ENCODE peak calls at places on chromosomes 11 and 22, in ten cellular contexts. U, H, R, J, F, A, I, V, K and O are unnamed samples.

GRCh38 chr22:30182365-30182764 is 64.2 kb downstream of the LIF start:
- DNase-seq in K (no peak), F (no peak), I (no peak), U (no peak), V (no peak), A (no peak), H (no peak), J (no peak), R (no peak), O (no peak)

GRCh38 chr11:65972116-65972515 is 10.6 kb downstream of the SART1 start:
- DNase-seq in A (no peak), H (no peak), F (no peak), K (no peak), U (no peak), V (no peak), R (no peak), I (no peak), J (no peak), O (no peak)

GRCh38 chr22:46721716-46722115 is 16.3 kb downstream of the CERK start:
- DNase-seq in H (no peak), V (no peak), J (no peak), U (no peak), F (no peak), A (no peak), R (peak; percentile 29), I (no peak), K (no peak), O (no peak)

GRCh38 chr11:62548545-62549335 is 2.1 kb upstream of the AHNAK start:
- DNase-seq in K (no peak), F (peak; percentile 67), U (no peak), V (no peak), R (no peak), J (no peak), A (no peak), I (no peak), H (no peak), O (no peak)

GRCh38 chr11:77267910-77268309 is 33.6 kb downstream of the GDPD4 start:
- DNase-seq in R (no peak), H (no peak), A (no peak), U (peak; percentile 27), F (no peak), J (peak; percentile 84), I (no peak), K (no peak), V (no peak), O (no peak)

GRCh38 chr11:67667490-67668190 is 6.8 kb downstream of the ALDH3B2 start:
- DNase-seq in K (no peak), J (no peak), I (no peak), V (no peak), F (no peak), A (no peak), R (no peak), H (no peak), U (no peak), O (no peak)

GRCh38 chr22:44831885-44832284 is 79.5 kb downstream of the ARHGAP8 start:
- DNase-seq in I (no peak), H (no peak), J (no peak), A (no peak), R (no peak), K (no peak), V (no peak), U (no peak), F (no peak), O (no peak)

GRCh38 chr11:113874096-113874919 is 1.1 kb downstream of the USP28 start:
- DNase-seq in A (no peak), V (no peak), U (no peak), K (no peak), H (no peak), F (no peak), R (peak; percentile 25), I (peak; percentile 53), J (peak; percentile 46), O (no peak)

GRCh38 chr22:42500164-42500835 is 19.3 kb downstream of the RRP7A start:
- DNase-seq in H (peak; percentile 88), U (peak; percentile 54), K (peak; percentile 91), F (peak; percentile 85), I (peak; percentile 71), A (peak; percentile 27), J (peak; percentile 85), R (peak; percentile 90), V (no peak), O (peak; percentile 75)

GRCh38 chr11:85884581-85885021 is 29.4 kb downstream of the CCDC83 start:
- DNase-seq in I (no peak), F (no peak), J (peak; percentile 36), K (no peak), U (peak; percentile 20), A (no peak), H (no peak), R (no peak), V (no peak), O (no peak)

GRCh38 chr11:64831411-64831891 is 13.0 kb downstream of the CDC42BPG start:
- DNase-seq in A (no peak), I (no peak), F (no peak), K (no peak), U (no peak), V (no peak), R (no peak), J (no peak), H (no peak), O (no peak)

GRCh38 chr11:68763926-68764657 is 12.8 kb upstream of the TESMIN start:
- DNase-seq in I (no peak), K (no peak), U (no peak), R (no peak), J (no peak), A (no peak), H (no peak), V (no peak), F (no peak), O (no peak)
- TF ChIP-seq CTCF in I (no peak), K (no peak), U (peak; percentile 24), R (no peak), J (no peak), A (no peak), H (no peak), V (no peak), F (no peak), O (peak; percentile 36)

GRCh38 chr11:69881467-69882269 is 62.5 kb upstream of the FGF3 start:
- DNase-seq in A (no peak), J (no peak), R (no peak), I (peak; percentile 38), U (no peak), H (peak; percentile 53), K (no peak), V (no peak), F (no peak), O (no peak)
- TF ChIP-seq CTCF in A (no peak), J (no peak), R (no peak), I (peak; percentile 9), U (peak; percentile 31), H (no peak), K (no peak), V (no peak), F (no peak), O (peak; percentile 58)

GRCh38 chr11:43646767-43647166 is 33.8 kb upstream of the HSD17B12 start:
- DNase-seq in J (no peak), H (no peak), I (no peak), V (no peak), K (no peak), U (no peak), A (no peak), F (no peak), R (no peak), O (no peak)

GRCh38 chr11:43649921-43650320 is 30.6 kb upstream of the HSD17B12 start:
- DNase-seq in R (no peak), J (no peak), A (no peak), K (no peak), U (no peak), H (no peak), V (no peak), I (no peak), F (no peak), O (no peak)

GRCh38 chr11:43644626-43645299 is 35.8 kb upstream of the HSD17B12 start:
- DNase-seq in A (no peak), I (no peak), V (no peak), R (no peak), F (no peak), J (peak; percentile 45), K (no peak), U (no peak), H (no peak), O (no peak)

GRCh38 chr11:43648888-43649287 is 31.6 kb upstream of the HSD17B12 start:
- DNase-seq in H (no peak), J (no peak), F (no peak), U (no peak), R (no peak), K (no peak), V (no peak), A (no peak), I (no peak), O (no peak)

GRCh38 chr11:43649501-43649900 is 31.0 kb upstream of the HSD17B12 start:
- DNase-seq in I (no peak), U (no peak), F (no peak), A (no peak), J (no peak), V (no peak), H (no peak), R (no peak), K (no peak), O (no peak)
- TF ChIP-seq CTCF in I (no peak), U (no peak), F (no peak), A (no peak), J (no peak), V (no peak), H (no peak), R (no peak), K (no peak), O (no peak)

GRCh38 chr11:22635689-22636088 is 10.1 kb upstream of the FANCF start:
- DNase-seq in U (no peak), K (no peak), F (no peak), H (no peak), V (no peak), I (no peak), R (no peak), A (no peak), J (no peak), O (no peak)

GRCh38 chr11:22634897-22635629 is 9.4 kb upstream of the FANCF start:
- DNase-seq in F (no peak), A (no peak), H (no peak), K (no peak), V (no peak), I (no peak), R (no peak), U (peak; percentile 12), J (peak; percentile 31), O (no peak)

DNA sequence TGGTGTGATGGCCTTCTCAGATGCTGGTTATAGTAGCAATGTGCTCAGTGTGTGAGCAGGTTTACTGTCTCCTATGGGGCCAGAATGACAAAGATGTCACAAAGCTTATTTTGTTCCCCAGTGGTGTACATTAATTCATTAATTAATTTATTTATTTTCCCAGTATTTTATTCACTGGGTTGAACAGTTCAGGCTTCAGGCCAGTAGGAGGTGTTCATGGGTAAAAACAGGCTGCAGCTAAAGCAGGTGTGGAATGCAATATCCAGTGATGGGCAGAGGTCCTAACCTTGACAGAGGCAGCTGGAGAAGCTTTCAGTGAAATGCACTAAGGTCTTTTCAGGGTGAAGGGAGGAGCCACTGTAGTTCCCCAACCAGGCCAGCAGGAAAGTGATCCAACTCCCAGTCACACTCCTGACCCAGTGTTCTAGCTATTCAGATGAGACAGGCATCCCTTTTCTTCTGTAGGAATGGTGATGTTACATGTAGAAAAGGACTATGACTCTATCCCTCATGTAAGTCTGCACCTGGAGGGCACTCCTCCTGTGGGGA is 7.8 kb upstream of the FANCF start:
- DNase-seq in R (no peak), K (no peak), A (no peak), U (no peak), F (no peak), I (no peak), H (no peak), V (no peak), J (no peak), O (no peak)
- TF ChIP-seq CTCF in R (no peak), K (no peak), A (no peak), U (peak; percentile 32), F (no peak), I (no peak), H (no peak), V (no peak), J (no peak), O (peak; percentile 44)